ENCODE peak calls at places on chromosomes 3 and 15, in nine cellular contexts. O is ovary, J is colonic mucosa, H is aorta, R is upper lobe of left lung, I is heart left ventricle, B is right lobe of liver, D is thoracic aorta, V is SK-N-SH. Y is an unnamed sample. For H3K4me1 and H3K27me3, the result is how much of the 10 kb centered on the place peaks cover.

GRCh38 chr3:149454746-149455145 is 19.8 kb upstream of the TM4SF4 start:
- DNase-seq in O (no peak), J (no peak), H (no peak), R (no peak), I (no peak), B (no peak), D (no peak), V (no peak), Y (no peak)

GRCh38 chr15:101371519-101371918 is 76.5 kb upstream of the SNRPA1 start:
- DNase-seq in O (no peak), J (no peak), H (no peak), R (peak), I (no peak), B (no peak), D (no peak), V (no peak), Y (no peak)

GRCh38 chr15:100601158-100601557 is 826 bp downstream of the LINS1 start:
- DNase-seq in O (no peak), J (no peak), H (no peak), R (no peak), I (no peak), B (no peak), D (no peak), V (no peak), Y (peak)

GRCh38 chr3:101532783-101533602 is 20.0 kb upstream of the SENP7 start:
- DNase-seq in O (no peak), J (no peak), H (no peak), R (no peak), I (no peak), B (no peak), D (no peak), V (no peak), Y (no peak)

GRCh38 chr15:73781038-73781925 is 28.1 kb upstream of the INSYN1 start:
- DNase-seq in O (no peak), J (no peak), H (no peak), R (no peak), I (no peak), B (no peak), D (no peak), V (no peak), Y (no peak)

GRCh38 chr3:56785499-56785898 is 16.2 kb downstream of the ARHGEF3 start:
- DNase-seq in O (no peak), J (no peak), H (no peak), R (no peak), I (no peak), B (no peak), D (no peak), V (no peak), Y (no peak)

GRCh38 chr3:161415506-161416231 is 44.4 kb upstream of the SPTSSB start:
- DNase-seq in O (no peak), J (no peak), H (no peak), R (no peak), I (peak), B (no peak), D (no peak), V (no peak), Y (no peak)

GRCh38 chr3:157045238-157045860 is 114.6 kb downstream of the CCNL1 start:
- DNase-seq in O (no peak), J (no peak), H (no peak), R (no peak), I (no peak), B (no peak), D (no peak), V (no peak), Y (no peak)

GRCh38 chr15:46701347-46701746 is 1016.0 kb upstream of the SEMA6D start:
- DNase-seq in O (no peak), J (no peak), H (no peak), R (no peak), I (no peak), B (no peak), D (no peak), V (no peak), Y (no peak)

GRCh38 chr3:101509276-101509675 is 3.7 kb downstream of the SENP7 start:
- DNase-seq in O (no peak), J (no peak), H (no peak), R (no peak), I (no peak), B (no peak), D (no peak), V (no peak), Y (no peak)

GRCh38 chr3:16378920-16379319 is 113.9 kb downstream of the OXNAD1 start:
- DNase-seq in O (no peak), J (no peak), H (no peak), R (no peak), I (no peak), B (no peak), D (no peak), V (no peak), Y (no peak)

GRCh38 chr15:36832792-36833191 is 253.4 kb downstream of the CDIN1 start:
- DNase-seq in O (no peak), J (no peak), H (no peak), R (no peak), I (no peak), B (no peak), D (no peak), V (no peak), Y (no peak)

GRCh38 chr3:129474986-129475804 is 35.2 kb downstream of the IFT122 start:
- DNase-seq in O (no peak), J (no peak), H (no peak), R (no peak), I (no peak), B (no peak), D (no peak), V (no peak), Y (no peak)

GRCh38 chr15:89018235-89018634 is 70.0 kb upstream of the ABHD2 start:
- DNase-seq in O (peak), J (no peak), H (peak), R (no peak), I (peak), B (no peak), D (peak), V (no peak), Y (no peak)

GRCh38 chr15:65096481-65097385 is 18.3 kb downstream of the UBAP1L start:
- DNase-seq in O (no peak), J (no peak), H (no peak), R (no peak), I (no peak), B (peak), D (no peak), V (no peak), Y (no peak)

GRCh38 chr3:122101646-122102045 is 46.5 kb downstream of the CD86 start:
- DNase-seq in O (no peak), J (peak), H (no peak), R (no peak), I (no peak), B (no peak), D (no peak), V (peak), Y (no peak)

DNA sequence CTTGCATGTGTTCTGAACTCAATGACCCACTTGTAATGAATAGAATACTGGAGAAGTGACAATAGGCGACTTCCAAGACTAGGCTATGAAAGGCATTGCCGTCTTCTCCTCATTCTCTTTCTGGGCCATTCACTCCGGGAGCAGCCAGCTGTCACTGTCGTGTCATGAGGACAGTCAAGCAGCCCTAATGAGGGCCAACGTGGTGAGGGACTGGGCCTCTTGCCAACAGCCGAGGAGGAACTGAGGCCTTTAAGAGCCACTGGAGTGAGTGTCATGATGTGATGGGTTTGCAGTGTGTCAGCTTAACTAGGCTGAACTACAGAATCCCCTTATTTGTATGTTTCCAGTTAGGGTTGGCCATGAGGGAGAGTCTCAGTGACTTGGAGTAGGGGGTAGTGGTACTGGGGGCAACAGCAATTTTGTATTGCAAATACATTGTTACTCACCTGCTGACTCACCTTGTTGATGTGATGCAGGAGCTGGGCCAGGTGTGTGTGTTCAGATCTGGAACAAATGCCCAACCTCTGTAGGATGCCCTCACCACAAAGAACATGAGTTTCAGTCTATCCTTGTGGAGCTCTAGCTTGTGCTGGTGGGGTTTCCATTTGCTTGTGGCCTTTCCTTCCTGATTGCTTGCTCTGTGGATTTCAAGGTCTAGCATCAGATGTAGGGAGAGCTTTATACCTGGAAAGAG is 188.5 kb upstream of the PROK2 start:
- DNase-seq in O (no peak), J (no peak), H (no peak), R (no peak), I (peak), B (no peak), D (no peak), V (no peak), Y (no peak)
- H3K4me1 ChIP-seq in O (under half), J (under half), H (under half), R (under half), I (under half), B (under half), D (under half), V (under half), Y (under half)

GRCh38 chr15:69842851-69843250 is 254.9 kb downstream of the TLE3 start:
- DNase-seq in O (no peak), J (no peak), H (no peak), R (no peak), I (no peak), B (no peak), D (no peak), V (no peak), Y (no peak)
- H3K27me3 ChIP-seq in O (under half), J (under half), H (under half), R (under half), I (under half), B (under half), D (under half), V (under half), Y (under half)

DNA sequence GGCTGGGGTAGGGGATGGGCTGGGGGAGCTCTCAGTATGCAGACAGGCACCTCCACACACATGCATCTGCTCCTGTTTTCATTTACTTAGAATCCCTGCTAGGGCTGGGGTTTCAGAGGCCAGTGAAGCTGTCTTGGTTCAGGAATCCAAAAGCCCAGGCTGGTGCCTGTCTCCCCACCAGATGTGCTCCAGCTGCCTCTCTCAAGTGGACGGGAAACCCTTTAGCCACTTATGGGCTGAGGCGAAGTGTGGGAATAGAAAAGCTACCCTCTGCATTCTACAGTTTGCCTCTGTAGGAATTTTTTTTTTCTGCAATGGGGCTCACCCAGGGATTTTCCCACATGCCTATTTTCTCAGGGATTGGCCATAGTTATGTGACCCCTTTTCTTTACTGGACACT is 72.5 kb downstream of the ATP2B2 start:
- DNase-seq in O (no peak), J (no peak), H (no peak), R (no peak), I (no peak), B (no peak), D (no peak), V (peak), Y (no peak)
- H3K4me1 ChIP-seq in O (under half), J (under half), H (under half), R (under half), I (under half), B (under half), D (under half), V (under half), Y (under half)

GRCh38 chr3:158100681-158101080 is 5.5 kb downstream of the SHOX2 start:
- DNase-seq in O (no peak), J (no peak), H (no peak), R (no peak), I (no peak), B (no peak), D (no peak), V (no peak), Y (no peak)
- H3K27me3 ChIP-seq in O (under half), J (half or more), H (under half), R (under half), I (half or more), B (half or more), D (half or more), V (under half), Y (half or more)

DNA sequence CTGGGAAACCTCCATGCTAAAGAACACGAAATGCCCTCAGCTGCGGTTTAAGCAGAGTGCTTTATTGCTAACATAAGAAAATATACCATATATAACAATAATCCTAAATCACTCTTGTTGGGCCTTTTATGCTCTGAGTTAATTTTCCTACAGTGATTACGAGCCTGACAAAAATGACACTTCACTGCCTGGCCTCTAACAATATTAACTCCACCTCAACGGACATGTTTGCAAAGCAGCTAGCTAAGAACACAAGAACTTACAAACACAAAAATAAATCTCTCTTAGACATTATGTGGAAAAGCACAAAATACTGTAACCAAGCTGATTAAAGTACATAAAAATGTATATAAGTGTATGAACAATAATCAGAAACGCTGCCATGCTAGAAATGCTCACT is 40.7 kb downstream of the DLG1 start:
- DNase-seq in O (no peak), J (no peak), H (no peak), R (no peak), I (no peak), B (no peak), D (no peak), V (no peak), Y (no peak)
- H3K4me1 ChIP-seq in O (under half), J (under half), H (under half), R (under half), I (under half), B (under half), D (under half), V (under half), Y (under half)